ENCODE peak calls at places on chromosomes 13 and 19, in eight cellular contexts. One of them, this sample, is unnamed.

GRCh38 chr13:46963874-46964273 is 67.0 kb upstream of the HTR2A start:
- DNase-seq in mucosa of descending colon: no peak
- DNase-seq in Calu3: no peak
- DNase-seq in NCI-H1105: no peak
- DNase-seq in retina: no peak
- DNase-seq in SW 1271: no peak
- DNase-seq in spleen: no peak
- DNase-seq in right cardiac atrium: no peak
- DNase-seq in this sample: no peak

GRCh38 chr19:16470911-16471811 is 609 bp downstream of the EPS15L1 start:
- DNase-seq in SW 1271: no peak
- DNase-seq in Calu3: no peak
- DNase-seq in NCI-H1105: no peak
- DNase-seq in retina: peak
- DNase-seq in right cardiac atrium: no peak
- DNase-seq in spleen: no peak
- DNase-seq in mucosa of descending colon: no peak
- DNase-seq in this sample: no peak

GRCh38 chr19:27775395-27775794 is 1437.6 kb downstream of the UQCRFS1 start:
- DNase-seq in NCI-H1105: no peak
- DNase-seq in spleen: no peak
- DNase-seq in retina: no peak
- DNase-seq in SW 1271: peak
- DNase-seq in Calu3: no peak
- DNase-seq in mucosa of descending colon: no peak
- DNase-seq in right cardiac atrium: no peak
- DNase-seq in this sample: peak

GRCh38 chr19:19362075-19362474 is 41.4 kb downstream of the MAU2 start:
- DNase-seq in NCI-H1105: no peak
- DNase-seq in spleen: no peak
- DNase-seq in right cardiac atrium: no peak
- DNase-seq in retina: no peak
- DNase-seq in Calu3: no peak
- DNase-seq in mucosa of descending colon: no peak
- DNase-seq in SW 1271: no peak
- DNase-seq in this sample: no peak

GRCh38 chr13:19321222-19321621 is 139.6 kb upstream of the TUBA3C start:
- DNase-seq in spleen: no peak
- DNase-seq in retina: no peak
- DNase-seq in Calu3: no peak
- DNase-seq in right cardiac atrium: no peak
- DNase-seq in mucosa of descending colon: no peak
- DNase-seq in SW 1271: no peak
- DNase-seq in NCI-H1105: no peak
- DNase-seq in this sample: no peak

GRCh38 chr13:112067871-112068305 is 939 bp downstream of the SOX1 start:
- DNase-seq in NCI-H1105: peak
- DNase-seq in right cardiac atrium: no peak
- DNase-seq in mucosa of descending colon: no peak
- DNase-seq in retina: peak
- DNase-seq in Calu3: no peak
- DNase-seq in spleen: peak
- DNase-seq in SW 1271: no peak
- DNase-seq in this sample: no peak

GRCh38 chr19:6032381-6032780 is 54.4 kb upstream of the RANBP3 start:
- DNase-seq in spleen: no peak
- DNase-seq in mucosa of descending colon: no peak
- DNase-seq in NCI-H1105: no peak
- DNase-seq in SW 1271: no peak
- DNase-seq in Calu3: no peak
- DNase-seq in right cardiac atrium: no peak
- DNase-seq in retina: no peak
- DNase-seq in this sample: no peak

GRCh38 chr13:113774177-113775107 is 15.4 kb downstream of the TMEM255B start:
- DNase-seq in mucosa of descending colon: no peak
- DNase-seq in right cardiac atrium: no peak
- DNase-seq in Calu3: no peak
- DNase-seq in spleen: no peak
- DNase-seq in NCI-H1105: no peak
- DNase-seq in SW 1271: peak
- DNase-seq in retina: no peak
- DNase-seq in this sample: no peak

GRCh38 chr19:55377356-55378131 is 918 bp downstream of the TMEM190 start:
- DNase-seq in right cardiac atrium: no peak
- DNase-seq in SW 1271: no peak
- DNase-seq in spleen: no peak
- DNase-seq in Calu3: no peak
- DNase-seq in mucosa of descending colon: no peak
- DNase-seq in NCI-H1105: no peak
- DNase-seq in retina: peak
- DNase-seq in this sample: no peak

GRCh38 chr13:95111608-95112007 is 189.6 kb downstream of the ABCC4 start:
- DNase-seq in retina: no peak
- DNase-seq in Calu3: no peak
- DNase-seq in NCI-H1105: no peak
- DNase-seq in right cardiac atrium: no peak
- DNase-seq in SW 1271: no peak
- DNase-seq in spleen: no peak
- DNase-seq in mucosa of descending colon: no peak
- DNase-seq in this sample: no peak

GRCh38 chr13:69274231-69274630 is 833.4 kb upstream of the ATXN8OS start:
- DNase-seq in mucosa of descending colon: no peak
- DNase-seq in right cardiac atrium: no peak
- DNase-seq in retina: no peak
- DNase-seq in Calu3: no peak
- DNase-seq in SW 1271: no peak
- DNase-seq in NCI-H1105: no peak
- DNase-seq in spleen: no peak
- DNase-seq in this sample: no peak

GRCh38 chr19:7257148-7258041 is 36.8 kb downstream of the INSR start:
- DNase-seq in retina: no peak
- DNase-seq in right cardiac atrium: no peak
- DNase-seq in mucosa of descending colon: no peak
- DNase-seq in spleen: peak
- DNase-seq in Calu3: peak
- DNase-seq in NCI-H1105: no peak
- DNase-seq in SW 1271: no peak
- DNase-seq in this sample: no peak

GRCh38 chr13:27541386-27541785 is 78.9 kb downstream of the LNX2 start:
- DNase-seq in spleen: no peak
- DNase-seq in SW 1271: no peak
- DNase-seq in right cardiac atrium: no peak
- DNase-seq in retina: no peak
- DNase-seq in NCI-H1105: no peak
- DNase-seq in Calu3: no peak
- DNase-seq in mucosa of descending colon: no peak
- DNase-seq in this sample: no peak

GRCh38 chr19:48618916-48619691 is at the start of the genes RPL18 and SPHK2:
- DNase-seq in NCI-H1105: peak
- DNase-seq in SW 1271: peak
- DNase-seq in retina: peak
- DNase-seq in right cardiac atrium: peak
- DNase-seq in spleen: peak
- DNase-seq in Calu3: peak
- DNase-seq in mucosa of descending colon: peak
- DNase-seq in this sample: peak

GRCh38 chr13:106610511-106610910 is 42.6 kb upstream of the ARGLU1 start:
- DNase-seq in right cardiac atrium: no peak
- DNase-seq in SW 1271: no peak
- DNase-seq in retina: no peak
- DNase-seq in mucosa of descending colon: no peak
- DNase-seq in Calu3: no peak
- DNase-seq in spleen: no peak
- DNase-seq in NCI-H1105: no peak
- DNase-seq in this sample: no peak

GRCh38 chr19:30691767-30692516 is 319.8 kb downstream of the ZNF536 start:
- DNase-seq in SW 1271: no peak
- DNase-seq in retina: peak
- DNase-seq in right cardiac atrium: no peak
- DNase-seq in Calu3: no peak
- DNase-seq in mucosa of descending colon: no peak
- DNase-seq in NCI-H1105: no peak
- DNase-seq in spleen: no peak
- DNase-seq in this sample: peak

GRCh38 chr13:21095311-21095710 is 33.9 kb upstream of the LATS2 start:
- DNase-seq in SW 1271: no peak
- DNase-seq in retina: no peak
- DNase-seq in NCI-H1105: no peak
- DNase-seq in spleen: no peak
- DNase-seq in right cardiac atrium: no peak
- DNase-seq in mucosa of descending colon: no peak
- DNase-seq in Calu3: no peak
- DNase-seq in this sample: no peak

GRCh38 chr13:111421216-111421615 is 100.8 kb downstream of the TEX29 start:
- DNase-seq in SW 1271: no peak
- DNase-seq in mucosa of descending colon: no peak
- DNase-seq in Calu3: no peak
- DNase-seq in spleen: no peak
- DNase-seq in NCI-H1105: no peak
- DNase-seq in retina: no peak
- DNase-seq in right cardiac atrium: no peak
- DNase-seq in this sample: no peak

GRCh38 chr19:11347546-11347945 is 1.2 kb downstream of the CCDC159 start:
- DNase-seq in retina: no peak
- DNase-seq in NCI-H1105: no peak
- DNase-seq in SW 1271: no peak
- DNase-seq in spleen: no peak
- DNase-seq in Calu3: no peak
- DNase-seq in right cardiac atrium: no peak
- DNase-seq in mucosa of descending colon: no peak
- DNase-seq in this sample: no peak

GRCh38 chr19:28727133-28727834 is 485.7 kb downstream of the UQCRFS1 start:
- DNase-seq in NCI-H1105: no peak
- DNase-seq in retina: peak
- DNase-seq in right cardiac atrium: peak
- DNase-seq in Calu3: no peak
- DNase-seq in spleen: peak
- DNase-seq in SW 1271: no peak
- DNase-seq in mucosa of descending colon: no peak
- DNase-seq in this sample: no peak

GRCh38 chr13:44976196-44976595 is 13.1 kb downstream of the NUFIP1 start:
- DNase-seq in spleen: no peak
- DNase-seq in NCI-H1105: no peak
- DNase-seq in Calu3: no peak
- DNase-seq in mucosa of descending colon: no peak
- DNase-seq in retina: no peak
- DNase-seq in SW 1271: no peak
- DNase-seq in right cardiac atrium: no peak
- DNase-seq in this sample: no peak

GRCh38 chr13:27298849-27299248 is 28.2 kb downstream of the RASL11A start:
- DNase-seq in Calu3: no peak
- DNase-seq in SW 1271: no peak
- DNase-seq in retina: no peak
- DNase-seq in right cardiac atrium: no peak
- DNase-seq in mucosa of descending colon: no peak
- DNase-seq in NCI-H1105: no peak
- DNase-seq in spleen: no peak
- DNase-seq in this sample: no peak

GRCh38 chr19:4676955-4677731 is 7.0 kb upstream of the MYDGF start:
- DNase-seq in mucosa of descending colon: no peak
- DNase-seq in Calu3: peak
- DNase-seq in retina: no peak
- DNase-seq in right cardiac atrium: no peak
- DNase-seq in spleen: no peak
- DNase-seq in SW 1271: peak
- DNase-seq in NCI-H1105: no peak
- DNase-seq in this sample: peak

GRCh38 chr13:25248071-25248470 is 39.2 kb downstream of the MTMR6 start:
- DNase-seq in mucosa of descending colon: no peak
- DNase-seq in retina: no peak
- DNase-seq in SW 1271: no peak
- DNase-seq in Calu3: no peak
- DNase-seq in right cardiac atrium: no peak
- DNase-seq in spleen: no peak
- DNase-seq in NCI-H1105: no peak
- DNase-seq in this sample: no peak

GRCh38 chr19:56015756-56016155 is 29.2 kb downstream of the NLRP5 start:
- DNase-seq in right cardiac atrium: no peak
- DNase-seq in retina: no peak
- DNase-seq in NCI-H1105: no peak
- DNase-seq in mucosa of descending colon: no peak
- DNase-seq in spleen: no peak
- DNase-seq in Calu3: no peak
- DNase-seq in SW 1271: no peak
- DNase-seq in this sample: no peak

GRCh38 chr19:54209058-54209747 is 8.5 kb downstream of the RPS9 start:
- DNase-seq in mucosa of descending colon: peak
- DNase-seq in SW 1271: no peak
- DNase-seq in spleen: peak
- DNase-seq in right cardiac atrium: no peak
- DNase-seq in Calu3: no peak
- DNase-seq in retina: peak
- DNase-seq in NCI-H1105: no peak
- DNase-seq in this sample: no peak

GRCh38 chr19:35395762-35396199 is 24.9 kb downstream of the GPR42 start:
- DNase-seq in NCI-H1105: no peak
- DNase-seq in retina: peak
- DNase-seq in mucosa of descending colon: peak
- DNase-seq in right cardiac atrium: no peak
- DNase-seq in SW 1271: no peak
- DNase-seq in spleen: no peak
- DNase-seq in Calu3: no peak
- DNase-seq in this sample: peak

GRCh38 chr19:4130635-4131438 is 6.9 kb upstream of the MAP2K2 start:
- DNase-seq in SW 1271: peak
- DNase-seq in right cardiac atrium: no peak
- DNase-seq in mucosa of descending colon: no peak
- DNase-seq in Calu3: peak
- DNase-seq in spleen: no peak
- DNase-seq in retina: no peak
- DNase-seq in NCI-H1105: no peak
- DNase-seq in this sample: no peak

GRCh38 chr13:30113983-30114491 is 193.3 kb downstream of the KATNAL1 start:
- DNase-seq in SW 1271: no peak
- DNase-seq in Calu3: peak
- DNase-seq in mucosa of descending colon: peak
- DNase-seq in spleen: no peak
- DNase-seq in NCI-H1105: no peak
- DNase-seq in retina: peak
- DNase-seq in right cardiac atrium: no peak
- DNase-seq in this sample: no peak

GRCh38 chr13:109790071-109790470 is 3.7 kb upstream of the IRS2 start:
- DNase-seq in retina: no peak
- DNase-seq in NCI-H1105: no peak
- DNase-seq in right cardiac atrium: no peak
- DNase-seq in mucosa of descending colon: no peak
- DNase-seq in Calu3: no peak
- DNase-seq in spleen: no peak
- DNase-seq in SW 1271: no peak
- DNase-seq in this sample: no peak

GRCh38 chr19:23378948-23379347 is 16.3 kb downstream of the ZNF91 start:
- DNase-seq in mucosa of descending colon: no peak
- DNase-seq in spleen: no peak
- DNase-seq in retina: no peak
- DNase-seq in right cardiac atrium: no peak
- DNase-seq in Calu3: no peak
- DNase-seq in NCI-H1105: no peak
- DNase-seq in SW 1271: no peak
- DNase-seq in this sample: no peak

GRCh38 chr19:781800-782194 is 15.5 kb upstream of the PTBP1 start:
- DNase-seq in Calu3: no peak
- DNase-seq in retina: no peak
- DNase-seq in NCI-H1105: no peak
- DNase-seq in right cardiac atrium: no peak
- DNase-seq in SW 1271: no peak
- DNase-seq in mucosa of descending colon: no peak
- DNase-seq in spleen: no peak
- DNase-seq in this sample: no peak

GRCh38 chr13:68107667-68108066 is 877.5 kb upstream of the PCDH9 start:
- DNase-seq in SW 1271: no peak
- DNase-seq in right cardiac atrium: peak
- DNase-seq in spleen: no peak
- DNase-seq in retina: no peak
- DNase-seq in Calu3: no peak
- DNase-seq in NCI-H1105: no peak
- DNase-seq in mucosa of descending colon: no peak
- DNase-seq in this sample: no peak

GRCh38 chr19:1632462-1633268 is 19.8 kb downstream of the TCF3 start:
- DNase-seq in SW 1271: no peak
- DNase-seq in mucosa of descending colon: peak
- DNase-seq in retina: no peak
- DNase-seq in right cardiac atrium: peak
- DNase-seq in Calu3: no peak
- DNase-seq in NCI-H1105: no peak
- DNase-seq in spleen: no peak
- DNase-seq in this sample: no peak

This sample was measured in NCI-H1694.